ENCODE peak calls at places on chromosome 5, in six cellular contexts. Z is prostate gland; R is CD4-positive, CD25-positive, alpha-beta regulatory T cell; B is heart right ventricle; L is small intestine; G is CD8-positive, alpha-beta T cell. S is an unnamed sample. For H3K4me1, the result is how much of the 10 kb centered on the place peaks cover.

GRCh38 chr5:110880413-110880812 is 141.6 kb downstream of the SLC25A46 start:
- DNase-seq in G (no peak), B (peak), L (peak), Z (no peak), R (no peak), S (no peak)

GRCh38 chr5:180008433-180008832 is 63.1 kb downstream of the RNF130 start:
- DNase-seq in L (no peak), G (no peak), Z (no peak), R (no peak), B (no peak), S (no peak)

GRCh38 chr5:98341711-98342042 is 431.8 kb upstream of the RGMB start:
- DNase-seq in B (no peak), G (no peak), Z (no peak), R (no peak), L (no peak), S (peak)

GRCh38 chr5:72106922-72107873 is at the start of gene MAP1B:
- DNase-seq in Z (peak), G (no peak), L (no peak), B (peak), R (no peak), S (peak)

GRCh38 chr5:153079396-153079795 is 411.1 kb upstream of the GRIA1 start:
- DNase-seq in Z (no peak), B (no peak), L (no peak), G (no peak), R (no peak), S (no peak)

GRCh38 chr5:110441035-110441434 is 285.4 kb downstream of the TMEM232 start:
- DNase-seq in R (peak), L (peak), B (no peak), Z (no peak), G (no peak), S (peak)

GRCh38 chr5:180116441-180117377 is 45.1 kb upstream of the RNF130 start:
- DNase-seq in B (no peak), L (no peak), Z (peak), G (no peak), R (no peak), S (no peak)

GRCh38 chr5:170508660-170509322 is 5.0 kb downstream of the KCNIP1 start:
- DNase-seq in G (no peak), R (no peak), B (no peak), L (no peak), Z (no peak), S (no peak)

GRCh38 chr5:35853652-35854051 is 3.0 kb upstream of the IL7R start:
- DNase-seq in G (peak), Z (no peak), L (peak), R (peak), B (no peak), S (no peak)

GRCh38 chr5:33969572-33970452 is 14.7 kb downstream of the SLC45A2 start:
- DNase-seq in R (peak), G (no peak), L (peak), B (no peak), Z (no peak), S (peak)

GRCh38 chr5:57538341-57538955 is 55.8 kb upstream of the ACTBL2 start:
- DNase-seq in B (no peak), R (no peak), G (no peak), L (no peak), Z (no peak), S (peak)

GRCh38 chr5:151670953-151671636 is 15.6 kb downstream of the SPARC start:
- DNase-seq in Z (no peak), R (no peak), B (no peak), L (no peak), G (no peak), S (no peak)

GRCh38 chr5:134000116-134000515 is 4.7 kb downstream of the VDAC1 start:
- DNase-seq in G (no peak), R (no peak), Z (no peak), L (peak), B (no peak), S (no peak)

GRCh38 chr5:117881426-117882230 is 1106.7 kb downstream of the DTWD2 start:
- DNase-seq in L (no peak), R (no peak), B (no peak), G (no peak), Z (no peak), S (no peak)

GRCh38 chr5:73160239-73160671 is 12.7 kb upstream of the TMEM174 start:
- DNase-seq in Z (no peak), R (peak), B (no peak), L (no peak), G (peak), S (no peak)

GRCh38 chr5:81626524-81626923 is 124.4 kb downstream of the SSBP2 start:
- DNase-seq in B (no peak), G (no peak), Z (no peak), R (no peak), L (peak), S (peak)

GRCh38 chr5:132677191-132677590 is 3.4 kb downstream of the IL4 start:
- DNase-seq in G (no peak), Z (no peak), R (no peak), B (no peak), L (peak), S (peak)

GRCh38 chr5:81533629-81534480 is 139.9 kb upstream of the ACOT12 start:
- DNase-seq in R (no peak), B (no peak), L (no peak), Z (no peak), G (no peak), S (no peak)

GRCh38 chr5:163614787-163615186 is 109.4 kb downstream of the MAT2B start:
- DNase-seq in G (no peak), L (no peak), R (no peak), Z (no peak), B (no peak), S (no peak)

GRCh38 chr5:180644825-180645608 is 4.4 kb downstream of the FLT4 start:
- DNase-seq in Z (no peak), R (no peak), B (peak), G (no peak), L (no peak), S (no peak)

GRCh38 chr5:96952118-96952750 is 16.4 kb downstream of the LNPEP start:
- DNase-seq in B (no peak), R (no peak), Z (no peak), L (no peak), G (no peak), S (no peak)
- H3K27ac ChIP-seq in B (peak), R (peak), Z (no peak), L (peak), G (no peak), S (peak)

DNA sequence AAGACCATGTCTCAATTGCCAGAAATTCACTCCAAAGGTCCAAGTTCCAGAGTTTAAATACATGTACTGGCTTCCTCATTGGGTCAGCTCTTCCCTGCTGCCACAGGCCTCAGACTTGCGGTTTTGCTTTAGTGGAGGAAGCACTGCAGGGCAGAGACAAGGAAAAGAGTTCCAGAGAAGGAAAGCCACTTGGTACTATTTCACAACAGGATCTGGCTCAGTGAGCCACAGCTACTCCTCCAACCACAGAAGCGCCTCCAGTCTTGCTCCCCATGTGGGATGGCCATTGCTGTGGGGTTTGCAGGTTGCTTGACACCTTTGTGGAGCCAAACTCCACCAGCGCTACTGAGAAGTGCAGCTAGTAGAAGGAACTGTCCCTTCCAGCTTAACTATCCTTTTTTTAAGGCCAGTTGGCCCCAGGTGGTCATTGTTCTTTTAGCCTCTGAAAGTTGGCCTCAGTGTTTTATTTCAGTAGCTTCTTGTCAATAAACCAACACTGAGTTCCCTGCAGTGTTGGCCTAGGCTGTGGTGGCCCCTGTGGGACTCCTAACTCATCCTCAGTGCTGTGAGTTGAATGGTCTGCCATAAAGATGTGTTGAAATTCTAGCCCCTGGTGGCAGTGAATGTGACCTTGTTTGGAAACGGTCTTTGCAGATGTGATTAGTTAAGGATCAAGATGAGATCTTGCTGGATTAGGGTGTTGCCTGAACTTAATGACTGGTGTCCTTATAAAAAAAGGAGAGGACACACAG is 93.7 kb upstream of the DAP start:
- DNase-seq in Z (no peak), B (no peak), L (peak), R (no peak), G (no peak), S (peak)
- H3K4me1 ChIP-seq in Z (under half), B (under half), L (under half), R (under half), G (under half), S (under half)

GRCh38 chr5:6719417-6719816 is 6.2 kb downstream of the TENT4A start:
- DNase-seq in B (no peak), Z (no peak), R (no peak), L (no peak), G (no peak), S (no peak)
- H3K27ac ChIP-seq in B (no peak), Z (no peak), R (no peak), L (no peak), G (no peak), S (no peak)

DNA sequence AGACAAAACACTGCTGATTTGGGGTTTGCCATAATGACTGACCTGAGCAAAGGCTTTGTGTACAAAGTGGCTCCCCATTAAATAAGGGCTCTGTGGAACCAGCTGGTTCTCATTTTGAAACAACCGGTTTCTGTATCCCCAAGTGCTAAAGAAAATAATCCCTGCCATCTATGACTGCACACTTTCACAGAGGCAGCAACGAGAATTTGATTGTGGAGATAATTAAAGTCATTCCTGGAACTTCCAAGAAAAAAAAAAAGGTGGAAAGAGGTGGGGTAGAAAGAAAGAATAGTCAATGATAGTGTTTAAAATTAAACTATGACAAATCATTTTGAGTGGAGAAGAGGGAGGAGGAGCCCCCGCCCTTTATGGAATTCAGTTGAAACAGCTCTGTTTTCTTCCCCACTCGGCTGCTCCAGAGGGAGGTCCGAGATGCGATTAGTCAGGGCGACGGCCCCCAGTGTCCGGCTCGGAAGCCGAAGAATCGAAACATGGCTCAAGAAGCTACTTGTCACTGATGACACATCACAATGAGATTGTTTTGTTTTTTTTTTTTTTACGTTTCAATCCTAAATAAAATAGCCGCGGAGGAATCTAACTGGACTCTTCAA is 38.4 kb downstream of the EBF1 start:
- DNase-seq in G (no peak), B (peak), R (no peak), Z (no peak), L (no peak), S (no peak)
- H3K4me1 ChIP-seq in G (under half), B (under half), R (under half), Z (under half), L (under half), S (under half)

GRCh38 chr5:177367981-177368960 is 10.5 kb downstream of the RGS14 start:
- DNase-seq in Z (no peak), G (no peak), L (peak), B (no peak), R (no peak), S (no peak)
- H3K27ac ChIP-seq in Z (no peak), G (no peak), L (peak), B (no peak), R (no peak), S (no peak)

GRCh38 chr5:150618588-150619281 is 21.7 kb upstream of the SYNPO start:
- DNase-seq in G (no peak), R (no peak), Z (no peak), B (peak), L (no peak), S (no peak)
- H3K4me1 ChIP-seq in G (under half), R (under half), Z (under half), B (half or more), L (under half), S (under half)

GRCh38 chr5:32833621-32834102 is 122.5 kb downstream of the NPR3 start:
- DNase-seq in B (no peak), R (no peak), L (no peak), G (no peak), Z (no peak), S (no peak)

GRCh38 chr5:32831630-32832029 is 120.5 kb downstream of the NPR3 start:
- DNase-seq in G (no peak), R (no peak), L (no peak), B (no peak), Z (no peak), S (no peak)

GRCh38 chr5:32837211-32837610 is 126.1 kb downstream of the NPR3 start:
- DNase-seq in G (no peak), L (no peak), R (no peak), Z (no peak), B (no peak), S (no peak)

GRCh38 chr5:32836176-32836575 is 125.1 kb downstream of the NPR3 start:
- DNase-seq in R (no peak), L (no peak), B (no peak), G (no peak), Z (no peak), S (no peak)

DNA sequence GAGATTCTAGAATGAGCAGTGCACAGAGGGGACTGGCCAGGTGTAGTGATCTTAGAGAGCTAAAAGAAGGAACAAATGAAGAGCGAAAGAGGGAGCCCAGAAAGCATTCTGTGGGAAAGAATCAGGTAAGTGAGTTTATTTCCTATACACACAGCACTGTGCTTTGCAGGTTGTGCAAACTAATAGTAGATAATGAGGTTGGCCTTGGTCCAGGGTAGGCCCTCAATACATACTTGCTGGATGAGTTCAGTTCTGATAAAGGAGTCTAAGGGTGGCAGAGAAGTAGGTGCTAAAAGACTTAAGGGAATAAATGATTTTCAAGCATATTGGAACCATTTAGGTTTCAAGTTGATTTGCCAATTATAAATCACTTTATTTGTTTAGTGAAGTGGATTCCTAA is 122.0 kb downstream of the NPR3 start:
- DNase-seq in Z (no peak), B (no peak), L (no peak), G (no peak), R (no peak), S (no peak)
- H3K27ac ChIP-seq in Z (no peak), B (no peak), L (no peak), G (no peak), R (no peak), S (no peak)

GRCh38 chr5:67265951-67266350 is 69.4 kb upstream of the CD180 start:
- DNase-seq in Z (no peak), G (no peak), R (no peak), L (no peak), B (no peak), S (peak)
- H3K4me1 ChIP-seq in Z (under half), G (under half), R (under half), L (under half), B (under half), S (under half)

GRCh38 chr5:144436007-144436406 is 265.3 kb downstream of the KCTD16 start:
- DNase-seq in G (no peak), L (no peak), B (no peak), Z (no peak), R (no peak), S (no peak)
- H3K27ac ChIP-seq in G (no peak), L (no peak), B (no peak), Z (no peak), R (no peak), S (no peak)

GRCh38 chr5:130954336-130954735 is 210.7 kb downstream of the HINT1 start:
- DNase-seq in R (no peak), Z (no peak), G (no peak), B (no peak), L (no peak), S (no peak)

GRCh38 chr5:130955041-130955440 is 210.0 kb downstream of the HINT1 start:
- DNase-seq in L (no peak), G (no peak), Z (no peak), B (no peak), R (no peak), S (no peak)
- H3K4me1 ChIP-seq in L (under half), G (under half), Z (under half), B (under half), R (under half), S (under half)

S was measured in cardiac muscle cell.